ENCODE peak calls at places on chromosomes 16 and 17, in eight cellular contexts. F is heart right ventricle, U is uterus, S is thoracic aorta, X is mucosa of descending colon, Y is cardiac fibroblast, W is lower lobe of right lung, P is heart left ventricle. A is an unnamed sample.

GRCh38 chr16:495127-495748 is 32.3 kb upstream of the CAPN15 start:
- DNase-seq in S (no peak), F (no peak), U (no peak), Y (peak; percentile 66), X (no peak), P (no peak), W (no peak), A (peak; percentile 93)

GRCh38 chr17:57440522-57441269 is 184.4 kb downstream of the MSI2 start:
- DNase-seq in Y (peak; percentile 89), U (peak; percentile 52), X (peak; percentile 66), W (peak; percentile 47), P (peak; percentile 77), S (peak; percentile 68), F (peak; percentile 72), A (peak; percentile 89)

GRCh38 chr17:52828621-52829020 is 670.1 kb upstream of the CA10 start:
- DNase-seq in F (no peak), S (no peak), U (no peak), P (no peak), X (no peak), W (no peak), Y (no peak), A (no peak)

GRCh38 chr17:2054262-2054739 is 602 bp upstream of the HIC1 start:
- DNase-seq in P (peak; percentile 60), F (no peak), S (no peak), W (no peak), X (peak; percentile 67), U (peak; percentile 64), Y (peak; percentile 52), A (no peak)

GRCh38 chr16:83393196-83393981 is 414.4 kb upstream of the HSBP1 start:
- DNase-seq in F (no peak), X (no peak), W (no peak), Y (peak; percentile 19), S (peak; percentile 14), P (no peak), U (no peak), A (peak; percentile 13)

GRCh38 chr17:50589112-50589712 is 28.7 kb downstream of the CACNA1G start:
- DNase-seq in P (no peak), S (no peak), U (no peak), F (no peak), Y (peak; percentile 25), X (no peak), W (no peak), A (no peak)

GRCh38 chr17:2928294-2928890 is 132.2 kb downstream of the RAP1GAP2 start:
- DNase-seq in U (no peak), X (no peak), P (no peak), S (no peak), Y (no peak), F (no peak), W (no peak), A (no peak)

GRCh38 chr17:2547176-2547575 is 35.5 kb upstream of the METTL16 start:
- DNase-seq in U (no peak), P (no peak), Y (peak; percentile 48), S (no peak), W (no peak), F (no peak), X (no peak), A (no peak)

GRCh38 chr16:70660672-70661350 is 14.5 kb downstream of the IL34 start:
- DNase-seq in Y (no peak), S (no peak), U (no peak), X (no peak), W (no peak), P (no peak), F (no peak), A (peak; percentile 88)

GRCh38 chr17:78706271-78706915 is 75.7 kb downstream of the CYTH1 start:
- DNase-seq in F (no peak), Y (no peak), S (no peak), P (no peak), W (no peak), X (no peak), U (no peak), A (no peak)

GRCh38 chr16:51057969-51058337 is 93.1 kb downstream of the SALL1 start:
- DNase-seq in F (no peak), W (no peak), U (no peak), P (no peak), Y (no peak), S (no peak), X (no peak), A (no peak)

GRCh38 chr16:11448796-11449416 is 103.6 kb downstream of the RMI2 start:
- DNase-seq in S (no peak), Y (no peak), F (no peak), U (no peak), W (no peak), P (no peak), X (no peak), A (no peak)

GRCh38 chr16:81838794-81839193 is 59.7 kb downstream of the PLCG2 start:
- DNase-seq in S (no peak), W (no peak), F (no peak), U (no peak), P (no peak), Y (no peak), X (no peak), A (no peak)

GRCh38 chr17:78680436-78680835 is 101.6 kb downstream of the CYTH1 start:
- DNase-seq in F (no peak), X (no peak), U (no peak), P (no peak), Y (peak; percentile 36), S (no peak), W (no peak), A (no peak)

GRCh38 chr16:16071631-16072244 is 122.3 kb downstream of the ABCC1 start:
- DNase-seq in Y (peak; percentile 78), S (no peak), X (no peak), W (no peak), U (peak; percentile 53), P (peak; percentile 75), F (peak; percentile 50), A (no peak)

GRCh38 chr17:42673266-42673884 is 3.4 kb downstream of the PLEKHH3 start:
- DNase-seq in S (no peak), U (peak; percentile 62), W (no peak), Y (no peak), X (no peak), P (no peak), F (no peak), A (no peak)

GRCh38 chr17:42670925-42671657 is 5.7 kb downstream of the PLEKHH3 start:
- DNase-seq in S (no peak), X (peak; percentile 49), Y (no peak), F (no peak), W (no peak), U (peak; percentile 20), P (no peak), A (no peak)

GRCh38 chr17:42669705-42670198 is 7.0 kb downstream of the PLEKHH3 start:
- DNase-seq in U (no peak), W (no peak), F (no peak), X (no peak), Y (no peak), P (no peak), S (no peak), A (peak; percentile 94)

GRCh38 chr17:42672038-42672437 is 4.8 kb downstream of the PLEKHH3 start:
- DNase-seq in W (no peak), F (no peak), U (peak; percentile 21), X (no peak), P (no peak), S (no peak), Y (no peak), A (peak; percentile 69)

GRCh38 chr17:42670199-42670924 is 6.4 kb downstream of the PLEKHH3 start:
- DNase-seq in F (no peak), P (no peak), W (no peak), Y (no peak), X (peak; percentile 57), U (peak; percentile 20), S (no peak), A (peak; percentile 94)
- H3K4me3 ChIP-seq in F (no peak overlapping the region), P (no peak overlapping the region), W (peak overlapping the region; percentile 31), Y (no peak overlapping the region), X (no peak overlapping the region), U (no peak overlapping the region), S (peak overlapping the region; percentile 29), A (peak overlapping the region; percentile 62)

DNA sequence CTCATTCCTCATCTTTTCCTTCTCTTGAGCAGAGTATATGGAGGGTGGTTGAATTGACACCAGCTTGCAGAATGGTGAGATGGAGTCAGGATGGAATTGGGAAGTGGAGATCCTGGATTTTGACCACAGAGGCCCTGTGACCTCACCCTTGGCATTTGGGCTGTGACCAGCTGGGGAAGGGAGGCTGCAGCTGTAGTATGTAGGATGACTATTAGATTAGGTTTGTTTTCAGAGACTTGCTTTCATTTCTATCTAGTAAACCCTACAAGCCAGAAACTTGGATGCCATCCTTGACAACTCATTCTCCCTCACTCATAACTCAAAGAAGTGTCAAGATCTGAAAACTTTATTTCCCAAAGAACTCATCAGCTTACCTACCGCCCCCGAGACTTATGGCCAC is 5.9 kb downstream of the GNGT2 start:
- DNase-seq in U (no peak), X (no peak), S (no peak), Y (no peak), W (no peak), P (no peak), F (no peak), A (no peak)
- H3K4me3 ChIP-seq in U (no peak overlapping the region), X (no peak overlapping the region), S (no peak overlapping the region), Y (no peak overlapping the region), W (no peak overlapping the region), P (no peak overlapping the region), F (no peak overlapping the region), A (no peak overlapping the region)

DNA sequence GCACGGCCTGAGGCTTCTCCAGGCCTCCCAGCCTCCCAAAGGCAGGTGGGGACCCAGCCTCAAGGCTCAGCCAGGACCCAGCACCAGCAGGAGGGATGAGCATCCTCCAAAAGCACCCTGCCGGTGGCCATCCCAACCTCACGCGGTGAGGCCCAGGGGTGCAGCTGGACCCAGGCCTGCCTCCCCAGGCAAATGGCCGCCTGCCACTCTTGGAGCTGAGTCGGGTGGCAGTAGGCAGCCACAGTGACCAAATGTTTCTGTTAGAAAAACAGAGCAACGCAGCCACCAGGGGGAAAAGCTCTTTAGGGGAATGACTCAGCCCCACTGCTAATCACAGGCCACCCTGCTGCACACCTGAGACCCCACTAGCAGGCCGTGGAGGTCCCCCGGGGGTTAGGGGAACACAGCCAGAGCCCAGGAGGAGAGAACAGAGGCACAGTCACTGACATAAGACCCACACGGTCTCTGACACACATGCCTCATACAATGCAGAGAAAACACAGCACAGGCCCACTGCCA is 12.5 kb downstream of the BCAR1 start:
- DNase-seq in X (no peak), Y (no peak), U (no peak), W (no peak), F (no peak), S (no peak), P (no peak), A (peak; percentile 76)
- H3K4me3 ChIP-seq in X (no peak overlapping the region), Y (no peak overlapping the region), U (no peak overlapping the region), W (no peak overlapping the region), F (no peak overlapping the region), S (peak overlapping the region; percentile 42), P (no peak overlapping the region), A (no peak overlapping the region)

DNA sequence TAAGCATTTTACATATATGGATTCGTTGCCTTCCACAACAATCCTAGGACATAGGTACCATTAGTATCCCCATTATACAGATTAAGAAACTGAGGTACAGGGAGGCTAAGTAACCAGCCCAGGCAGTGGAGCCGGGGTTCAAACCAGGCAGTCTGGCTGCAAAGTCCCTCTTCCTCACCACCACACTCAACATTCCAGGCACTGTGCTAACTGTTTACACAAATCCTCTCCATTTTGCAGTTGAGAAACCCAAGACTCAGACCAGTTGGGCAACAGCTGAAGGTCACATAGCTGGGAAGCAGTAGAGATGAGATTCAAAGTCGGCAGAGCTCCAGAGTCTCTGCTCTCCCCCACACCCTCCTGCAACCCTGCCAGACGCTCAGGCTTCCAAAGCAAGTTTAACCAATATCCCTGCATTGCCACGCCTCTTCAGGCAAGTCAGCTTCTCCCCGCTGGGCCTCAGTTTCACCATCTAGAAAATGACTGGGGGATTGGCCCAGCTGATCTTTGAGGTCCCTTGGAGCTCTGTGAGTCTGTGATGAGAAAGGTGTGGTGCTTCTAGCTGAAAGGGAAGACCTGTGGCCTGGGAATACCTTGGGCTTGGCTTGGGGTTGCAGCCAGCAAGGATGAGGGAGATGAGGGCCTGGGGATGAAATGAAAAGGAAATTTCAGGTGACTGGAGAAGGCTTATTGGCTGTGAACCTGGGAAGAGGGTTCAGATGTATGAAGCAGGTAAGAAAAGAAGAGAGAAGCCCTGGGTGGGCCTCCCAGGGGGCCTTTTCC is 14.0 kb downstream of the CCR7 start:
- DNase-seq in P (peak; percentile 83), F (peak; percentile 70), W (peak; percentile 64), S (no peak), X (peak; percentile 71), U (peak; percentile 94), Y (peak; percentile 99), A (peak; percentile 18)
- H3K4me3 ChIP-seq in P (no peak overlapping the region), F (no peak overlapping the region), W (no peak overlapping the region), S (no peak overlapping the region), X (no peak overlapping the region), U (no peak overlapping the region), Y (no peak overlapping the region), A (no peak overlapping the region)

A was measured in H7.